ENCODE peak calls at places on chromosomes 2 and 18, in five cellular contexts. R, N, D, S and U are unnamed samples.

GRCh38 chr18:21111351-21112139 is at the start of gene ROCK1:
- DNase-seq in R (peak; percentile 97), N (peak; percentile 99), D (peak; percentile 97), S (peak; percentile 84), U (peak; percentile 98)

GRCh38 chr2:161481619-161482018 is 65.5 kb downstream of the TBR1 start:
- DNase-seq in R (no peak), N (no peak), D (no peak), S (no peak), U (no peak)

GRCh38 chr2:134436706-134437105 is 182.8 kb downstream of the MGAT5 start:
- DNase-seq in R (no peak), N (no peak), D (no peak), S (no peak), U (no peak)

GRCh38 chr2:191710411-191710900 is 32.5 kb downstream of the NABP1 start:
- DNase-seq in R (no peak), N (no peak), D (peak; percentile 80), S (peak; percentile 35), U (no peak)

GRCh38 chr2:236811062-236811656 is 241.5 kb downstream of the ACKR3 start:
- DNase-seq in R (no peak), N (no peak), D (no peak), S (no peak), U (no peak)

GRCh38 chr2:239142806-239143205 is 258.0 kb downstream of the HDAC4 start:
- DNase-seq in R (no peak), N (no peak), D (no peak), S (no peak), U (no peak)

GRCh38 chr2:64225491-64225890 is 81.3 kb upstream of the PELI1 start:
- DNase-seq in R (no peak), N (no peak), D (peak; percentile 50), S (no peak), U (peak; percentile 39)

GRCh38 chr2:219572237-219573001 is at the start of gene INHA:
- DNase-seq in R (no peak), N (no peak), D (no peak), S (no peak), U (no peak)

GRCh38 chr2:11532434-11533055 is 1.3 kb upstream of the GREB1 start:
- DNase-seq in R (no peak), N (no peak), D (peak; percentile 31), S (no peak), U (no peak)

GRCh38 chr2:28927469-28927868 is 33.0 kb downstream of the WDR43 start:
- DNase-seq in R (no peak), N (no peak), D (no peak), S (no peak), U (no peak)